ENCODE peak calls at places on chromosomes 4 and X, in four cellular contexts. L is endothelial cell, U is globus pallidus, J is left ventricle myocardium inferior. N is an unnamed sample.

GRCh38 chr4:89715611-89716010 is 121.3 kb downstream of the SNCA start:
- DNase-seq in L (no peak), U (no peak), J (no peak), N (no peak)

GRCh38 chr4:16659120-16659519 is 239.3 kb downstream of the LDB2 start:
- DNase-seq in L (no peak), U (no peak), J (no peak), N (no peak)

GRCh38 chr4:125315571-125316390 is 1.0 kb downstream of the FAT4 start:
- DNase-seq in L (peak; percentile 65), U (peak; percentile 76), J (peak; percentile 57), N (peak; percentile 53)

GRCh38 chr4:1204828-1205591 is 32.6 kb upstream of the SPON2 start:
- DNase-seq in L (peak; percentile 2), U (no peak), J (no peak), N (no peak)

GRCh38 chr4:8912506-8912905 is 40.9 kb upstream of the HMX1 start:
- DNase-seq in L (no peak), U (no peak), J (no peak), N (no peak)

GRCh38 chr4:44017422-44017739 is 431.2 kb downstream of the KCTD8 start:
- DNase-seq in L (no peak), U (no peak), J (no peak), N (no peak)

GRCh38 chrX:73768120-73768519 is 205.1 kb downstream of the CHIC1 start:
- DNase-seq in L (no peak), U (no peak), J (no peak), N (no peak)

GRCh38 chr4:186557061-186557460 is 1.7 kb upstream of the MTNR1A start:
- DNase-seq in L (no peak), U (no peak), J (no peak), N (no peak)

GRCh38 chrX:153317306-153317705 is 4.3 kb downstream of the PNMA6F start:
- DNase-seq in L (no peak), U (no peak), J (no peak), N (no peak)

GRCh38 chr4:186939226-186939625 is 215.6 kb upstream of the FAT1 start:
- DNase-seq in L (no peak), U (no peak), J (no peak), N (no peak)

N was measured in ACHN.